ENCODE peak calls at places on chromosomes 2 and 18, in seven cellular contexts. One of them, this sample, is unnamed. For H3K4me1 and H3K27me3, the result is how much of the 10 kb centered on the place peaks cover.

GRCh38 chr2:99679518-99679917 is 189.7 kb upstream of the REV1 start:
- DNase-seq in IMR-90: no peak
- DNase-seq in pancreas: no peak
- DNase-seq in heart left ventricle: no peak
- DNase-seq in SK-N-SH: no peak
- DNase-seq in astrocyte: no peak
- DNase-seq in cardiac muscle cell: peak
- DNase-seq in this sample: no peak

GRCh38 chr2:119810039-119810630 is 50.4 kb downstream of the PTPN4 start:
- DNase-seq in SK-N-SH: no peak
- DNase-seq in pancreas: no peak
- DNase-seq in cardiac muscle cell: peak
- DNase-seq in IMR-90: no peak
- DNase-seq in heart left ventricle: no peak
- DNase-seq in astrocyte: no peak
- DNase-seq in this sample: no peak

GRCh38 chr2:148680462-148680861 is 35.9 kb downstream of the EPC2 start:
- DNase-seq in IMR-90: peak
- DNase-seq in SK-N-SH: no peak
- DNase-seq in cardiac muscle cell: no peak
- DNase-seq in heart left ventricle: no peak
- DNase-seq in pancreas: no peak
- DNase-seq in astrocyte: peak
- DNase-seq in this sample: no peak

GRCh38 chr2:208379192-208379591 is 27.4 kb upstream of the PTH2R start:
- DNase-seq in cardiac muscle cell: no peak
- DNase-seq in IMR-90: no peak
- DNase-seq in pancreas: no peak
- DNase-seq in SK-N-SH: no peak
- DNase-seq in astrocyte: no peak
- DNase-seq in heart left ventricle: no peak
- DNase-seq in this sample: no peak

GRCh38 chr2:170020777-170021176 is 157.2 kb upstream of the MYO3B start:
- DNase-seq in SK-N-SH: no peak
- DNase-seq in IMR-90: no peak
- DNase-seq in cardiac muscle cell: no peak
- DNase-seq in heart left ventricle: no peak
- DNase-seq in pancreas: no peak
- DNase-seq in astrocyte: no peak
- DNase-seq in this sample: no peak

GRCh38 chr2:221285156-221285555 is 286.9 kb downstream of the EPHA4 start:
- DNase-seq in astrocyte: peak
- DNase-seq in cardiac muscle cell: no peak
- DNase-seq in pancreas: no peak
- DNase-seq in SK-N-SH: no peak
- DNase-seq in IMR-90: no peak
- DNase-seq in heart left ventricle: no peak
- DNase-seq in this sample: no peak

GRCh38 chr18:12458761-12459160 is 51.0 kb downstream of the PRELID3A start:
- DNase-seq in cardiac muscle cell: no peak
- DNase-seq in IMR-90: peak
- DNase-seq in heart left ventricle: no peak
- DNase-seq in SK-N-SH: no peak
- DNase-seq in pancreas: no peak
- DNase-seq in astrocyte: no peak
- DNase-seq in this sample: no peak

GRCh38 chr2:234703258-234703657 is 206.4 kb upstream of the ARL4C start:
- DNase-seq in SK-N-SH: no peak
- DNase-seq in astrocyte: no peak
- DNase-seq in pancreas: no peak
- DNase-seq in IMR-90: no peak
- DNase-seq in heart left ventricle: no peak
- DNase-seq in cardiac muscle cell: no peak
- DNase-seq in this sample: no peak

GRCh38 chr18:49178736-49179135 is 228.0 kb upstream of the SMAD7 start:
- DNase-seq in SK-N-SH: peak
- DNase-seq in cardiac muscle cell: peak
- DNase-seq in pancreas: peak
- DNase-seq in IMR-90: peak
- DNase-seq in astrocyte: no peak
- DNase-seq in heart left ventricle: peak
- DNase-seq in this sample: peak

GRCh38 chr2:75142081-75142480 is 57.2 kb downstream of the TACR1 start:
- DNase-seq in IMR-90: no peak
- DNase-seq in heart left ventricle: no peak
- DNase-seq in pancreas: no peak
- DNase-seq in astrocyte: peak
- DNase-seq in SK-N-SH: no peak
- DNase-seq in cardiac muscle cell: peak
- DNase-seq in this sample: no peak

GRCh38 chr2:195356026-195356425 is 301.0 kb upstream of the SLC39A10 start:
- DNase-seq in IMR-90: peak
- DNase-seq in cardiac muscle cell: no peak
- DNase-seq in SK-N-SH: no peak
- DNase-seq in pancreas: no peak
- DNase-seq in heart left ventricle: no peak
- DNase-seq in astrocyte: no peak
- DNase-seq in this sample: no peak

DNA sequence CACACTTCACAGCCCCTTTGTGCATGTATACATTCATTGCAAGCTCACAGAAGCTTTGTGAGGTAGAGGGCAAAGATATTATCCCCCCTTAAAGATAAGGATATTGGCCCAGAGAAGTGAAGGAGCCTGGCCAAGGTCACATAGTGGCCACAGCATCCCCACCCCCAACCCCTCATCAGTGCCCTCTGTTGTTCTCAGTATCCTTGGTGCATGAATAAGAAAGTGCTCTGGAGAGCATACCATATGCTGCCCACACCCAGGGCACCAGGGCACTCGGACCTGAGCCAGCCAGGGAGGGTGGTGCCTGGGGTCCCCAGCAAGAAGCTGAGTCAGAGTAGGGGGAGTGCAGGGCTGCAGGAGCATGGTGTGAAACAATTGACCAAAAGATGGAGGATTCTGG is 3.3 kb downstream of the DYSF start:
- DNase-seq in SK-N-SH: no peak
- DNase-seq in heart left ventricle: no peak
- DNase-seq in pancreas: no peak
- DNase-seq in IMR-90: no peak
- DNase-seq in astrocyte: no peak
- DNase-seq in cardiac muscle cell: no peak
- DNase-seq in this sample: no peak
- H3K4me1 ChIP-seq in SK-N-SH: under half
- H3K4me1 ChIP-seq in heart left ventricle: half or more
- H3K4me1 ChIP-seq in pancreas: under half
- H3K4me1 ChIP-seq in IMR-90: under half
- H3K4me1 ChIP-seq in astrocyte: half or more
- H3K4me1 ChIP-seq in cardiac muscle cell: half or more
- H3K4me1 ChIP-seq in this sample: under half

GRCh38 chr2:85254540-85255261 is 73.1 kb downstream of the TGOLN2 start:
- DNase-seq in pancreas: no peak
- DNase-seq in SK-N-SH: peak
- DNase-seq in astrocyte: no peak
- DNase-seq in heart left ventricle: no peak
- DNase-seq in IMR-90: no peak
- DNase-seq in cardiac muscle cell: no peak
- DNase-seq in this sample: no peak
- H3K4me3 ChIP-seq in pancreas: no peak
- H3K4me3 ChIP-seq in SK-N-SH: no peak
- H3K4me3 ChIP-seq in astrocyte: no peak
- H3K4me3 ChIP-seq in heart left ventricle: no peak
- H3K4me3 ChIP-seq in IMR-90: no peak
- H3K4me3 ChIP-seq in cardiac muscle cell: no peak
- H3K4me3 ChIP-seq in this sample: no peak

DNA sequence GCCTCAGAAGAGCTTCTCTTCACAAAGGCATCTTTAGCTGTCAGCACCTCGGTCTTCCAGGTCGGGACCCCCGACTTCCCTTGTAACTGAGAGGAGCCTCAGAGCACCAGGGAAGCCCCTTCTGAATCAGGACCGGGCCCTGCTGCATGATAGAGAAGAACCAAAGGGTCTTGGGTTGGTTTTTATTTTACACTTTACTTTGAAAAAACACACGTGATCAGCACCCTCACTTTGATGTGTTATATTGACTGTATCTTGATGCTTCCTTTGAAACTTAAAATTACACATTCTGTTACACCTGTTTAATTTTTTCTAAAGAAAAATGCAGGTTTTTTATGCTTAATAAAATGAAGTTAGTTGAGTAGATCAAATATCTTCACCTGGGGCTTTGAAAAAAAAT is 202.3 kb downstream of the FAM210A start:
- DNase-seq in cardiac muscle cell: no peak
- DNase-seq in pancreas: no peak
- DNase-seq in heart left ventricle: no peak
- DNase-seq in SK-N-SH: no peak
- DNase-seq in IMR-90: no peak
- DNase-seq in astrocyte: no peak
- DNase-seq in this sample: no peak
- H3K27me3 ChIP-seq in cardiac muscle cell: under half
- H3K27me3 ChIP-seq in pancreas: under half
- H3K27me3 ChIP-seq in heart left ventricle: under half
- H3K27me3 ChIP-seq in SK-N-SH: under half
- H3K27me3 ChIP-seq in IMR-90: under half
- H3K27me3 ChIP-seq in astrocyte: under half
- H3K27me3 ChIP-seq in this sample: under half

GRCh38 chr2:46731280-46731679 is 184.3 kb downstream of the MCFD2 start:
- DNase-seq in heart left ventricle: no peak
- DNase-seq in IMR-90: no peak
- DNase-seq in astrocyte: no peak
- DNase-seq in cardiac muscle cell: no peak
- DNase-seq in pancreas: no peak
- DNase-seq in SK-N-SH: no peak
- DNase-seq in this sample: no peak
- H3K4me1 ChIP-seq in heart left ventricle: under half
- H3K4me1 ChIP-seq in IMR-90: under half
- H3K4me1 ChIP-seq in astrocyte: under half
- H3K4me1 ChIP-seq in cardiac muscle cell: under half
- H3K4me1 ChIP-seq in pancreas: under half
- H3K4me1 ChIP-seq in SK-N-SH: under half
- H3K4me1 ChIP-seq in this sample: under half

GRCh38 chr2:231713738-231714638 is 5.7 kb downstream of the PTMA start:
- DNase-seq in SK-N-SH: peak
- DNase-seq in astrocyte: peak
- DNase-seq in IMR-90: peak
- DNase-seq in pancreas: peak
- DNase-seq in heart left ventricle: peak
- DNase-seq in cardiac muscle cell: peak
- DNase-seq in this sample: peak
- H3K4me3 ChIP-seq in SK-N-SH: no peak
- H3K4me3 ChIP-seq in astrocyte: no peak
- H3K4me3 ChIP-seq in IMR-90: no peak
- H3K4me3 ChIP-seq in pancreas: no peak
- H3K4me3 ChIP-seq in heart left ventricle: no peak
- H3K4me3 ChIP-seq in cardiac muscle cell: no peak
- H3K4me3 ChIP-seq in this sample: peak

GRCh38 chr2:139411236-139411635 is 631.0 kb upstream of the NXPH2 start:
- DNase-seq in astrocyte: no peak
- DNase-seq in pancreas: no peak
- DNase-seq in IMR-90: no peak
- DNase-seq in cardiac muscle cell: no peak
- DNase-seq in heart left ventricle: no peak
- DNase-seq in SK-N-SH: no peak
- DNase-seq in this sample: no peak

GRCh38 chr2:139409212-139409611 is 629.0 kb upstream of the NXPH2 start:
- DNase-seq in astrocyte: no peak
- DNase-seq in pancreas: no peak
- DNase-seq in heart left ventricle: no peak
- DNase-seq in SK-N-SH: no peak
- DNase-seq in cardiac muscle cell: no peak
- DNase-seq in IMR-90: no peak
- DNase-seq in this sample: no peak
- H3K27me3 ChIP-seq in astrocyte: under half
- H3K27me3 ChIP-seq in pancreas: under half
- H3K27me3 ChIP-seq in heart left ventricle: under half
- H3K27me3 ChIP-seq in SK-N-SH: under half
- H3K27me3 ChIP-seq in cardiac muscle cell: under half
- H3K27me3 ChIP-seq in IMR-90: under half
- H3K27me3 ChIP-seq in this sample: under half

GRCh38 chr18:57768557-57769326 is 34.4 kb downstream of the ATP8B1 start:
- DNase-seq in astrocyte: peak
- DNase-seq in SK-N-SH: no peak
- DNase-seq in heart left ventricle: no peak
- DNase-seq in cardiac muscle cell: peak
- DNase-seq in pancreas: peak
- DNase-seq in IMR-90: peak
- DNase-seq in this sample: no peak

GRCh38 chr18:57775937-57776336 is 27.2 kb downstream of the ATP8B1 start:
- DNase-seq in pancreas: no peak
- DNase-seq in SK-N-SH: no peak
- DNase-seq in IMR-90: peak
- DNase-seq in astrocyte: peak
- DNase-seq in heart left ventricle: no peak
- DNase-seq in cardiac muscle cell: no peak
- DNase-seq in this sample: no peak

GRCh38 chr18:57771626-57772025 is 31.5 kb downstream of the ATP8B1 start:
- DNase-seq in astrocyte: no peak
- DNase-seq in pancreas: no peak
- DNase-seq in cardiac muscle cell: no peak
- DNase-seq in heart left ventricle: no peak
- DNase-seq in SK-N-SH: no peak
- DNase-seq in IMR-90: no peak
- DNase-seq in this sample: no peak

GRCh38 chr18:57771183-57771582 is 31.9 kb downstream of the ATP8B1 start:
- DNase-seq in pancreas: no peak
- DNase-seq in SK-N-SH: no peak
- DNase-seq in cardiac muscle cell: no peak
- DNase-seq in heart left ventricle: no peak
- DNase-seq in astrocyte: no peak
- DNase-seq in IMR-90: no peak
- DNase-seq in this sample: no peak

GRCh38 chr18:57772387-57772799 is 30.7 kb downstream of the ATP8B1 start:
- DNase-seq in cardiac muscle cell: no peak
- DNase-seq in SK-N-SH: no peak
- DNase-seq in IMR-90: no peak
- DNase-seq in astrocyte: no peak
- DNase-seq in pancreas: peak
- DNase-seq in heart left ventricle: no peak
- DNase-seq in this sample: no peak
- H3K4me1 ChIP-seq in cardiac muscle cell: under half
- H3K4me1 ChIP-seq in SK-N-SH: under half
- H3K4me1 ChIP-seq in IMR-90: under half
- H3K4me1 ChIP-seq in astrocyte: under half
- H3K4me1 ChIP-seq in pancreas: under half
- H3K4me1 ChIP-seq in heart left ventricle: half or more
- H3K4me1 ChIP-seq in this sample: under half

This sample was measured in BE2C.